ENCODE peak calls at places on chromosomes 11 and 22, in eight cellular contexts. R is astrocyte of the spinal cord, O is GM12864, U is gastrocnemius medialis, G is thoracic aorta, S is epithelial cell of esophagus, Y is heart right ventricle, M is tibial nerve. N is an unnamed sample.

GRCh38 chr11:13772223-13773046 is 104.0 kb downstream of the FAR1 start:
- DNase-seq in R (peak), U (no peak), O (peak), M (peak), G (no peak), S (peak), Y (peak), N (peak)

GRCh38 chr11:21965221-21965620 is 227.7 kb upstream of the ANO5 start:
- DNase-seq in O (no peak), S (no peak), U (no peak), G (no peak), R (no peak), Y (no peak), M (no peak), N (no peak)

GRCh38 chr11:34501500-34501899 is 12.1 kb downstream of the ELF5 start:
- DNase-seq in S (peak), M (peak), O (no peak), U (peak), Y (no peak), G (no peak), R (peak), N (peak)

GRCh38 chr11:19730373-19730772 is 17.7 kb downstream of the NAV2 start:
- DNase-seq in G (peak), M (no peak), U (no peak), Y (peak), S (no peak), O (no peak), R (no peak), N (no peak)

GRCh38 chr11:19845633-19846032 is 133.0 kb downstream of the NAV2 start:
- DNase-seq in R (no peak), S (no peak), M (no peak), Y (no peak), O (no peak), G (no peak), U (no peak), N (no peak)

GRCh38 chr11:36492724-36493304 is 17.3 kb downstream of the TRAF6 start:
- DNase-seq in Y (peak), O (peak), M (peak), G (no peak), R (peak), S (peak), U (no peak), N (no peak)

GRCh38 chr11:102469196-102469821 is 16.7 kb upstream of the TMEM123 start:
- DNase-seq in O (no peak), U (no peak), Y (no peak), G (no peak), S (no peak), M (no peak), R (peak), N (peak)

GRCh38 chr22:39234157-39234793 is 10.5 kb downstream of the PDGFB start:
- DNase-seq in O (no peak), U (peak), Y (peak), G (no peak), S (no peak), M (no peak), R (peak), N (no peak)

GRCh38 chr11:68436985-68437926 is 23.3 kb upstream of the PPP6R3 start:
- DNase-seq in O (no peak), R (peak), M (no peak), U (peak), G (no peak), Y (peak), S (peak), N (no peak)

GRCh38 chr22:20781272-20781990 is 7.5 kb downstream of the SERPIND1 start:
- DNase-seq in G (no peak), R (no peak), Y (no peak), M (no peak), O (no peak), S (peak), U (no peak), N (no peak)

GRCh38 chr22:38298312-38299000 is 18.8 kb downstream of the CSNK1E start:
- DNase-seq in Y (no peak), U (no peak), O (no peak), M (no peak), R (peak), S (peak), G (no peak), N (no peak)

GRCh38 chr11:107549253-107549953 is 16.1 kb downstream of the ALKBH8 start:
- DNase-seq in R (peak), O (no peak), M (no peak), U (no peak), Y (peak), G (no peak), S (peak), N (no peak)

GRCh38 chr22:39926175-39927152 is 25.6 kb downstream of the GRAP2 start:
- DNase-seq in U (no peak), R (no peak), G (no peak), Y (no peak), S (no peak), O (no peak), M (no peak), N (no peak)

GRCh38 chr11:69909561-69910518 is 90.6 kb upstream of the FGF3 start:
- DNase-seq in U (no peak), M (no peak), Y (no peak), R (peak), O (no peak), G (no peak), S (no peak), N (no peak)

DNA sequence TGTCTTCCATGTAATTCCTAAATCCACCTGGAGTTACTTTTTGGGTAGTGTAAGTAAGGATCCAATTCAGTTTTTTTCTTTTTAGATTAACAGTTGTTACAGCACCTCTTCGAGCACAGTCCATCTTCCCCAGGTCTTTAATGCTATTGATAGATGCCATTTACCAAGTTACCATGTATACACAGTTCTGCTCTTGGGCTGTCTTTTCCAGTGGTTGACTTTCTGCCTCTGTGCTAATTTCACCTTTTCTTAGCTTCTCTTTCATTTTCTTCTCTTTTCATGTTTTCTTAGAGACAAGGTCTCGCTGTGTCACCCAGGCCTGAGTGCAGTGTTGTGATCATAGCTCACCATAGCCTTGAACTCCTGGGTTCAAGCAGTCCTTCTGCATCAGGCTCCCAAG is 12.0 kb downstream of the ATXN10 start:
- DNase-seq in M (no peak), O (no peak), R (no peak), U (no peak), G (no peak), Y (no peak), S (no peak), N (no peak)
- H3K4me3 ChIP-seq in M (no peak), O (no peak), R (no peak), U (no peak), G (no peak), Y (no peak), S (no peak), N (no peak)

DNA sequence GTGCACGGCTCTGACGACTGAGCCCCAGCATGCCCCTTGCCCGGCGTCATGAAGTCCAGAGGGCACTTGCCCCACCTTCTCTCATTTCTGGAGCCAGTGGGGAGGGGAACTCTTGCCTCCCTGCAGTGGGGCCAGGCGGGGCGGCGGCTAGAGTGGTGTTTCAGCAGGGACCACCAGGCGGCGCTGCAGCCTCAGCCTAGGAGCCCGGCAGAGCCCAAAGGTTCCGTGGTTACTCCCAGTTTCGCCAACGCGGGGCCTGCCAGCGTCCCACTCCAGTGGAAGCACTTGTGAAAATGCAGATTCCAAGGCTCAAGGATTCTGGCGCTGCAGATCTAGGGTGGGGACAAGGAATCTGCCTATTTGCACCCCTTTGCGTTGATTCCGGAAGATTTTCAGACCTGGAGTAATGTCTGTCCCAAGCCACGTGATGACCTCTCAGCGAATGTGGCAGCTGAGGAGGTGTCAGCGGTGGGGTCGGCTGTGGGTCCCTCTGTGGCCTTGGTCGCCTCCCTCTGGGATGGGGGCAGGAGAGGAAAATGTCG is 55.7 kb downstream of the CD82 start:
- DNase-seq in R (peak), M (peak), S (peak), Y (peak), O (no peak), U (peak), G (peak), N (no peak)
- H3K4me3 ChIP-seq in R (no peak), M (no peak), S (no peak), Y (peak), O (no peak), U (no peak), G (no peak), N (no peak)

GRCh38 chr11:1522081-1522424 is 35.5 kb upstream of the MOB2 start:
- DNase-seq in O (no peak), G (no peak), R (no peak), U (no peak), M (no peak), Y (no peak), S (no peak), N (no peak)
- H3K4me3 ChIP-seq in O (peak), G (no peak), R (no peak), U (no peak), M (no peak), Y (no peak), S (no peak), N (no peak)

GRCh38 chr11:118911880-118912741 is 13.6 kb downstream of the BCL9L start:
- DNase-seq in S (peak), Y (peak), O (no peak), M (peak), G (peak), U (peak), R (peak), N (peak)
- H3K4me3 ChIP-seq in S (peak), Y (peak), O (no peak), M (peak), G (peak), U (peak), R (no peak), N (peak)

GRCh38 chr11:29554000-29554399 is 462.8 kb downstream of the KCNA4 start:
- DNase-seq in M (no peak), S (no peak), Y (no peak), O (no peak), R (no peak), U (no peak), G (no peak), N (no peak)
- H3K4me3 ChIP-seq in M (no peak), S (no peak), Y (no peak), O (no peak), R (no peak), U (no peak), G (no peak), N (no peak)

DNA sequence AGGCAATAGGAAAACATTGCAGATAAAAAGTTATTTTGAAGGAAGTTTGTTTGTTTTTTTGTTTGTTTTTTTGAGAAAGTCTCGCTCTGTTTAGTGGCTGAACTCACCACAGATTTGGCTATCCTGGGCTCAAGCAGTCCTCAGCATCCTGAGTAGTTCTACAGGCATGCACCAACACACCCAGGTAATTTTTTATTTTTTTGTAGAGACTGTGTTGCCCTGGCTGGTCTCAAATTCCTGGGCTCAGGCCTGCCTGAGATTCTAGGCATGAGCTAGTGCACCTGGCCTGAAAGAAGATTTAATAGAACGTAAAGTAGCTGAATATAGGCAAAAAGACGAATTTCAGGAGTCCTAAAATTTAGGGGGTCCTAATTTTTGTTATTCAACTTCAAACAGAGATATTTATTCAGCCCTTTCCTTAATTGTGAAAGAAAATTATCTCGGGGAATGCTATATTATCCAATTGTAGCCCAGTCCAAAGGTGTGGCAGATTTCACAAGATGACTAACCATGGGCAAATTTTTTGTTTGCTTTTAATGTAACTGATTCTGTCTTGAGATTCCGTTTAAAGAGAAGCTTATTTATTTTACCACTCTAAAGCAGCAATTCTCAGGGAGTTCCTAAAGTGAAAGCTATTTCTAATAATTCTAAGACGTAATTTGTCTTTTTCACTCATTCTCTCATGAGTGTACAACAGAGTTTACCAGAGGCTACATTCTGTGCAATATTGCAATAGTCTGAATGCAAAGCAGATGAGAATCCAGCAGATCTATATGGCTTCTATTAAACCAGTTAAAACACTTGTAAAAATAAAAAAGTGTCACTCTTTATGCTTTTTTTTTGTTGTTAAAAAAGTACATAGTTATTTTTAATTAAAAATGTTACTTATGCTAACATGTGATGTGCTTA is 879 bp downstream of the IL18 start:
- DNase-seq in M (no peak), U (no peak), R (peak), S (peak), G (no peak), O (no peak), Y (no peak), N (peak)
- H3K4me3 ChIP-seq in M (peak), U (peak), R (no peak), S (peak), G (peak), O (no peak), Y (no peak), N (no peak)

GRCh38 chr11:128519353-128519752 is 68.0 kb downstream of the ETS1 start:
- DNase-seq in G (no peak), U (no peak), M (no peak), S (no peak), R (no peak), Y (no peak), O (no peak), N (no peak)

GRCh38 chr11:128518493-128519207 is 68.7 kb downstream of the ETS1 start:
- DNase-seq in M (no peak), S (no peak), R (peak), G (no peak), O (no peak), U (no peak), Y (no peak), N (no peak)

GRCh38 chr11:128516886-128517285 is 70.5 kb downstream of the ETS1 start:
- DNase-seq in G (no peak), R (peak), Y (no peak), O (no peak), M (no peak), U (no peak), S (no peak), N (no peak)

GRCh38 chr11:128516467-128516778 is 70.9 kb downstream of the ETS1 start:
- DNase-seq in U (no peak), O (no peak), Y (no peak), R (no peak), S (no peak), G (no peak), M (no peak), N (no peak)

GRCh38 chr11:128517457-128518230 is 69.7 kb downstream of the ETS1 start:
- DNase-seq in O (no peak), G (no peak), S (no peak), M (no peak), Y (no peak), U (no peak), R (peak), N (peak)
- H3K4me3 ChIP-seq in O (peak), G (peak), S (no peak), M (peak), Y (peak), U (peak), R (peak), N (peak)